ENCODE peak calls at places on chromosome 20, in nine cellular contexts. V, J, B, D, Z, G, N, E and Q are unnamed samples.

GRCh38 chr20:60058869-60059268 is 100.6 kb downstream of the CDH26 start:
- DNase-seq in D (no peak), V (no peak), B (no peak), G (no peak), J (no peak), N (no peak), E (no peak), Z (no peak), Q (no peak)

GRCh38 chr20:50837532-50838321 is 42.9 kb downstream of the BCAS4 start:
- DNase-seq in G (no peak), V (peak; percentile 94), N (no peak), Z (no peak), E (peak; percentile 58), B (no peak), D (no peak), J (no peak), Q (peak; percentile 53)

GRCh38 chr20:2507875-2508630 is 662 bp downstream of the ZNF343 start:
- DNase-seq in Z (no peak), D (no peak), E (no peak), N (no peak), V (no peak), J (no peak), B (no peak), G (no peak), Q (no peak)

GRCh38 chr20:17634666-17635319 is 47.2 kb downstream of the RRBP1 start:
- DNase-seq in Z (no peak), J (no peak), G (no peak), V (no peak), E (no peak), B (no peak), N (no peak), D (no peak), Q (no peak)

GRCh38 chr20:53040678-53041674 is 68.8 kb downstream of the TSHZ2 start:
- DNase-seq in J (peak; percentile 38), V (peak; percentile 70), B (no peak), G (no peak), Z (no peak), N (no peak), D (no peak), E (no peak), Q (peak; percentile 40)

GRCh38 chr20:18909254-18909653 is 95.7 kb downstream of the SCP2D1 start:
- DNase-seq in D (no peak), G (no peak), B (no peak), V (no peak), Z (no peak), J (no peak), N (no peak), E (no peak), Q (no peak)

GRCh38 chr20:19813839-19814238 is 55.8 kb downstream of the RIN2 start:
- DNase-seq in D (no peak), G (no peak), N (no peak), Z (no peak), B (no peak), V (no peak), E (no peak), J (no peak), Q (no peak)

GRCh38 chr20:35883341-35883777 is 70.9 kb downstream of the SCAND1 start:
- DNase-seq in N (no peak), E (no peak), V (no peak), B (no peak), Z (no peak), J (no peak), G (no peak), D (no peak), Q (no peak)

GRCh38 chr20:23889775-23890187 is 10.2 kb upstream of the CST5 start:
- DNase-seq in J (no peak), G (peak; percentile 78), D (peak; percentile 76), V (no peak), E (no peak), N (peak; percentile 18), Z (peak; percentile 78), B (peak; percentile 76), Q (peak; percentile 65)

GRCh38 chr20:35226775-35227681 is 538 bp downstream of the MMP24 start:
- DNase-seq in D (peak; percentile 89), G (peak; percentile 63), N (peak; percentile 56), E (no peak), J (peak; percentile 5), V (peak; percentile 26), B (peak; percentile 31), Z (no peak), Q (no peak)

GRCh38 chr20:49030954-49031619 is 15.0 kb upstream of the CSE1L start:
- DNase-seq in J (no peak), E (no peak), D (no peak), N (no peak), G (no peak), Z (no peak), B (peak; percentile 34), V (no peak), Q (no peak)

GRCh38 chr20:49028684-49029083 is 17.4 kb upstream of the CSE1L start:
- DNase-seq in G (no peak), B (no peak), E (no peak), D (peak; percentile 42), J (no peak), Z (no peak), V (peak; percentile 13), N (peak; percentile 29), Q (peak; percentile 54)

GRCh38 chr20:49029203-49029602 is 16.9 kb upstream of the CSE1L start:
- DNase-seq in E (no peak), Z (no peak), G (no peak), V (peak; percentile 59), D (no peak), N (no peak), J (no peak), B (no peak), Q (no peak)

GRCh38 chr20:49034070-49034732 is 11.9 kb upstream of the CSE1L start:
- DNase-seq in E (no peak), G (no peak), Z (no peak), N (no peak), V (no peak), B (no peak), J (no peak), D (no peak), Q (no peak)

DNA sequence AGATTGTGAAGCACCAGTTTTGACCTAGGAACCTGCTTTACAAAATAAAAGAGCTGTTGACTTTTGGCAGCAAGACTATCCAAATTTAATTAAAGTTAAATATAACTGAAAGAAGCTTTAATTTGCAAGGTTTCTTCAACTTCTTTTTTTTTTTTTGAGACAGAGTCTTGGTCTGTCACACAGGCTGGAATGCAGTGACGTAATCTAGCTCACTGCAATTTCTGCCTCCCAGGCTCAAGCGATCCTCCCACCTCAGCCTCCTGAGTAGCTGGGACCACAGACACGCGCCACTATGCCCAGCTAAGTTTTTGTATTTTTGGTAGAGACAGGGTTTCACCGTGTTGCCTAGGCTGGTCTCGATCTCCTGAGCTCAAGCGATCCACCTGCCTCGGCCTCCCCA is 13.7 kb upstream of the CSE1L start:
- DNase-seq in V (no peak), D (no peak), B (no peak), N (no peak), Z (no peak), J (no peak), G (no peak), E (no peak), Q (no peak)
- H3K36me3 ChIP-seq in V (peaks cover 30% of the 10 kb centered on the region), D (peaks cover 39% of the 10 kb centered on the region), B (peaks cover 38% of the 10 kb centered on the region), N (peaks cover 23% of the 10 kb centered on the region), Z (peaks cover 4% of the 10 kb centered on the region), J (peaks cover 12% of the 10 kb centered on the region), G (peaks cover 25% of the 10 kb centered on the region), E (peaks cover 54% of the 10 kb centered on the region), Q (peaks cover 73% of the 10 kb centered on the region)

GRCh38 chr20:41411458-41411857 is 44.8 kb upstream of the EMILIN3 start:
- DNase-seq in D (no peak), G (no peak), J (no peak), N (peak; percentile 30), Z (no peak), B (no peak), E (no peak), V (peak; percentile 10), Q (no peak)
- H3K36me3 ChIP-seq in D (peaks cover 62% of the 10 kb centered on the region), G (peaks cover 63% of the 10 kb centered on the region), J (peaks cover 7% of the 10 kb centered on the region), N (peaks cover 71% of the 10 kb centered on the region), Z (peaks cover 25% of the 10 kb centered on the region), B (peaks cover 23% of the 10 kb centered on the region), E (peaks cover 74% of the 10 kb centered on the region), V (peaks cover 35% of the 10 kb centered on the region), Q (peaks cover 30% of the 10 kb centered on the region)

GRCh38 chr20:59026904-59027745 is 5.0 kb downstream of the ATP5F1E start:
- DNase-seq in Z (no peak), J (no peak), D (no peak), N (no peak), E (no peak), G (no peak), B (no peak), V (no peak), Q (no peak)

GRCh38 chr20:59030911-59031310 is 1.2 kb downstream of the ATP5F1E start:
- DNase-seq in E (no peak), N (no peak), V (no peak), G (no peak), D (no peak), Z (no peak), B (no peak), J (no peak), Q (no peak)

GRCh38 chr20:59031326-59032022 is 661 bp downstream of the ATP5F1E start:
- DNase-seq in J (no peak), Z (no peak), V (no peak), E (no peak), N (no peak), D (no peak), B (no peak), G (no peak), Q (no peak)

GRCh38 chr20:59027746-59028320 is 4.3 kb downstream of the ATP5F1E start:
- DNase-seq in V (peak; percentile 84), N (peak; percentile 47), E (no peak), G (no peak), Z (no peak), J (no peak), D (no peak), B (no peak), Q (peak; percentile 40)

DNA sequence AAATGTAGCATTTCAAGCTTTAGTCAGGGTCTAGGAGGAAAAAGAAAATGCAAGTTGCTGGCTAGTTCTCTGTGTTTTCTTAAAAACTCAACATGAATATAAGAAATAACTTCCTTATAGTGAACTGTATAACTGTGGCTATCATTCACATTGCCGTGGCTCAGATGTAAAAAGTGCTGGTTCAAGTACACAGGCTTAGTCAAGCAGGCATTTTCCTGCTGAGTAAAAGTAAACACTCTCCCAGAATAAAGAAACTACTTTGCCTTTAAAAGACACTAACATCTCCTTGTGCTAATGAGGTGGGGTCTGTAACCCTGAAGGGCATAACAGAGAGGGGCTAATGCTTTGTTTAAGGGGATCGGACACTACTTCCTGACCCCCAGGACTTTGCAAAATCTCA is 3.3 kb downstream of the ATP5F1E start:
- DNase-seq in Z (no peak), V (no peak), B (no peak), N (no peak), G (no peak), E (no peak), D (no peak), J (no peak), Q (no peak)
- H3K36me3 ChIP-seq in Z (peaks cover 14% of the 10 kb centered on the region), V (peaks cover 38% of the 10 kb centered on the region), B (peaks cover 18% of the 10 kb centered on the region), N (peaks cover 19% of the 10 kb centered on the region), G (peaks cover 38% of the 10 kb centered on the region), E (peaks cover 40% of the 10 kb centered on the region), D (peaks cover 38% of the 10 kb centered on the region), J (peaks cover 19% of the 10 kb centered on the region), Q (peaks cover 77% of the 10 kb centered on the region)

GRCh38 chr20:3586111-3586510 is 77.1 kb downstream of the GFRA4 start:
- DNase-seq in D (no peak), Z (no peak), B (no peak), J (no peak), V (no peak), N (no peak), E (no peak), G (no peak), Q (no peak)

GRCh38 chr20:3580412-3580811 is 82.8 kb downstream of the GFRA4 start:
- DNase-seq in J (no peak), N (no peak), G (no peak), Z (peak; percentile 11), D (no peak), V (no peak), E (no peak), B (no peak), Q (no peak)

GRCh38 chr20:3583765-3584164 is 79.4 kb downstream of the GFRA4 start:
- DNase-seq in E (no peak), D (no peak), J (no peak), V (no peak), G (no peak), N (no peak), B (no peak), Z (no peak), Q (no peak)
- H3K36me3 ChIP-seq in E (peaks cover 34% of the 10 kb centered on the region), D (peaks cover 21% of the 10 kb centered on the region), J (peaks cover 14% of the 10 kb centered on the region), V (peaks cover 19% of the 10 kb centered on the region), G (peaks cover 8% of the 10 kb centered on the region), N (peaks cover 14% of the 10 kb centered on the region), B (peaks cover 30% of the 10 kb centered on the region), Z (no peaks in the 10 kb centered on the region), Q (peaks cover 40% of the 10 kb centered on the region)